ENCODE peak calls at places on chromosomes 1 and 21, in ten cellular contexts. One of them, this sample, is unnamed.

GRCh38 chr1:20168547-20169491 is 17.1 kb upstream of the UBXN10 start:
- DNase-seq in C1 segment of cervical spinal cord: no peak
- DNase-seq in GM03348: no peak
- DNase-seq in ACHN: no peak
- DNase-seq in left ventricle myocardium inferior: no peak
- DNase-seq in NCI-H1092: no peak
- DNase-seq in SHP77: no peak
- DNase-seq in AG20443: no peak
- DNase-seq in memory B cell: no peak
- DNase-seq in activated naive CD4-positive, alpha-beta T cell treated with anti-CD3 and anti-CD28 coated beads, Interleukin-2, amount 10 ng/mL, durations not matched to agents 7 days and 5 days: no peak
- DNase-seq in this sample: no peak

GRCh38 chr1:226751214-226751613 is 12.1 kb upstream of the ITPKB start:
- DNase-seq in C1 segment of cervical spinal cord: no peak
- DNase-seq in GM03348: no peak
- DNase-seq in ACHN: no peak
- DNase-seq in left ventricle myocardium inferior: no peak
- DNase-seq in NCI-H1092: no peak
- DNase-seq in SHP77: no peak
- DNase-seq in AG20443: no peak
- DNase-seq in memory B cell: no peak
- DNase-seq in activated naive CD4-positive, alpha-beta T cell treated with anti-CD3 and anti-CD28 coated beads, Interleukin-2, amount 10 ng/mL, durations not matched to agents 7 days and 5 days: no peak
- DNase-seq in this sample: no peak

GRCh38 chr21:33234618-33235520 is 5.1 kb downstream of the IFNAR2 start:
- DNase-seq in C1 segment of cervical spinal cord: no peak
- DNase-seq in GM03348: no peak
- DNase-seq in ACHN: no peak
- DNase-seq in left ventricle myocardium inferior: no peak
- DNase-seq in NCI-H1092: no peak
- DNase-seq in SHP77: no peak
- DNase-seq in AG20443: no peak
- DNase-seq in memory B cell: no peak
- DNase-seq in activated naive CD4-positive, alpha-beta T cell treated with anti-CD3 and anti-CD28 coated beads, Interleukin-2, amount 10 ng/mL, durations not matched to agents 7 days and 5 days: no peak
- DNase-seq in this sample: no peak

GRCh38 chr1:117753652-117754051 is 147.8 kb downstream of the TENT5C start:
- DNase-seq in C1 segment of cervical spinal cord: no peak
- DNase-seq in GM03348: peak; percentile 58
- DNase-seq in ACHN: no peak
- DNase-seq in left ventricle myocardium inferior: no peak
- DNase-seq in NCI-H1092: no peak
- DNase-seq in SHP77: no peak
- DNase-seq in AG20443: no peak
- DNase-seq in memory B cell: no peak
- DNase-seq in activated naive CD4-positive, alpha-beta T cell treated with anti-CD3 and anti-CD28 coated beads, Interleukin-2, amount 10 ng/mL, durations not matched to agents 7 days and 5 days: no peak
- DNase-seq in this sample: peak; percentile 80

GRCh38 chr1:15350551-15351200 is 59.0 kb upstream of the EFHD2 start:
- DNase-seq in C1 segment of cervical spinal cord: no peak
- DNase-seq in GM03348: no peak
- DNase-seq in ACHN: no peak
- DNase-seq in left ventricle myocardium inferior: no peak
- DNase-seq in NCI-H1092: no peak
- DNase-seq in SHP77: no peak
- DNase-seq in AG20443: no peak
- DNase-seq in memory B cell: no peak
- DNase-seq in activated naive CD4-positive, alpha-beta T cell treated with anti-CD3 and anti-CD28 coated beads, Interleukin-2, amount 10 ng/mL, durations not matched to agents 7 days and 5 days: no peak
- DNase-seq in this sample: no peak

GRCh38 chr1:225602590-225603206 is 50.2 kb downstream of the ENAH start:
- DNase-seq in C1 segment of cervical spinal cord: no peak
- DNase-seq in GM03348: no peak
- DNase-seq in ACHN: no peak
- DNase-seq in left ventricle myocardium inferior: no peak
- DNase-seq in NCI-H1092: no peak
- DNase-seq in SHP77: no peak
- DNase-seq in AG20443: no peak
- DNase-seq in memory B cell: no peak
- DNase-seq in activated naive CD4-positive, alpha-beta T cell treated with anti-CD3 and anti-CD28 coated beads, Interleukin-2, amount 10 ng/mL, durations not matched to agents 7 days and 5 days: no peak
- DNase-seq in this sample: peak; percentile 48

GRCh38 chr1:36207339-36207738 is 16.9 kb upstream of the THRAP3 start:
- DNase-seq in C1 segment of cervical spinal cord: no peak
- DNase-seq in GM03348: peak; percentile 49
- DNase-seq in ACHN: no peak
- DNase-seq in left ventricle myocardium inferior: peak; percentile 49
- DNase-seq in NCI-H1092: peak; percentile 66
- DNase-seq in SHP77: no peak
- DNase-seq in AG20443: peak; percentile 85
- DNase-seq in memory B cell: no peak
- DNase-seq in activated naive CD4-positive, alpha-beta T cell treated with anti-CD3 and anti-CD28 coated beads, Interleukin-2, amount 10 ng/mL, durations not matched to agents 7 days and 5 days: no peak
- DNase-seq in this sample: peak; percentile 87

GRCh38 chr1:243261389-243261788 is 5.5 kb downstream of the SDCCAG8 start:
- DNase-seq in C1 segment of cervical spinal cord: no peak
- DNase-seq in GM03348: peak; percentile 42
- DNase-seq in ACHN: no peak
- DNase-seq in left ventricle myocardium inferior: no peak
- DNase-seq in NCI-H1092: no peak
- DNase-seq in SHP77: no peak
- DNase-seq in AG20443: peak; percentile 20
- DNase-seq in memory B cell: no peak
- DNase-seq in activated naive CD4-positive, alpha-beta T cell treated with anti-CD3 and anti-CD28 coated beads, Interleukin-2, amount 10 ng/mL, durations not matched to agents 7 days and 5 days: no peak
- DNase-seq in this sample: peak; percentile 76

GRCh38 chr1:2231667-2232254 is 3.6 kb downstream of the SKI start:
- DNase-seq in C1 segment of cervical spinal cord: no peak
- DNase-seq in GM03348: peak; percentile 91
- DNase-seq in ACHN: no peak
- DNase-seq in left ventricle myocardium inferior: peak; percentile 82
- DNase-seq in NCI-H1092: no peak
- DNase-seq in SHP77: no peak
- DNase-seq in AG20443: peak; percentile 81
- DNase-seq in memory B cell: no peak
- DNase-seq in activated naive CD4-positive, alpha-beta T cell treated with anti-CD3 and anti-CD28 coated beads, Interleukin-2, amount 10 ng/mL, durations not matched to agents 7 days and 5 days: peak; percentile 92
- DNase-seq in this sample: peak; percentile 91

GRCh38 chr1:15304708-15305326 is 57.8 kb downstream of the FHAD1 start:
- DNase-seq in C1 segment of cervical spinal cord: no peak
- DNase-seq in GM03348: peak; percentile 42
- DNase-seq in ACHN: peak; percentile 33
- DNase-seq in left ventricle myocardium inferior: peak; percentile 51
- DNase-seq in NCI-H1092: peak; percentile 80
- DNase-seq in SHP77: peak; percentile 45
- DNase-seq in AG20443: peak; percentile 44
- DNase-seq in memory B cell: peak; percentile 59
- DNase-seq in activated naive CD4-positive, alpha-beta T cell treated with anti-CD3 and anti-CD28 coated beads, Interleukin-2, amount 10 ng/mL, durations not matched to agents 7 days and 5 days: peak; percentile 78
- DNase-seq in this sample: peak; percentile 67

GRCh38 chr21:27633631-27634030 is 666.7 kb upstream of the ADAMTS5 start:
- DNase-seq in C1 segment of cervical spinal cord: no peak
- DNase-seq in GM03348: no peak
- DNase-seq in ACHN: no peak
- DNase-seq in left ventricle myocardium inferior: no peak
- DNase-seq in NCI-H1092: no peak
- DNase-seq in SHP77: no peak
- DNase-seq in AG20443: no peak
- DNase-seq in memory B cell: no peak
- DNase-seq in activated naive CD4-positive, alpha-beta T cell treated with anti-CD3 and anti-CD28 coated beads, Interleukin-2, amount 10 ng/mL, durations not matched to agents 7 days and 5 days: no peak
- DNase-seq in this sample: no peak

GRCh38 chr1:212045981-212046380 is 10.4 kb downstream of the DTL start:
- DNase-seq in C1 segment of cervical spinal cord: no peak
- DNase-seq in GM03348: peak; percentile 44
- DNase-seq in ACHN: no peak
- DNase-seq in left ventricle myocardium inferior: no peak
- DNase-seq in NCI-H1092: no peak
- DNase-seq in SHP77: no peak
- DNase-seq in AG20443: peak; percentile 51
- DNase-seq in memory B cell: no peak
- DNase-seq in activated naive CD4-positive, alpha-beta T cell treated with anti-CD3 and anti-CD28 coated beads, Interleukin-2, amount 10 ng/mL, durations not matched to agents 7 days and 5 days: no peak
- DNase-seq in this sample: peak; percentile 57

GRCh38 chr1:6859415-6860343 is 74.4 kb downstream of the CAMTA1 start:
- DNase-seq in C1 segment of cervical spinal cord: no peak
- DNase-seq in GM03348: peak; percentile 86
- DNase-seq in ACHN: peak; percentile 84
- DNase-seq in left ventricle myocardium inferior: no peak
- DNase-seq in NCI-H1092: no peak
- DNase-seq in SHP77: peak; percentile 60
- DNase-seq in AG20443: peak; percentile 74
- DNase-seq in memory B cell: no peak
- DNase-seq in activated naive CD4-positive, alpha-beta T cell treated with anti-CD3 and anti-CD28 coated beads, Interleukin-2, amount 10 ng/mL, durations not matched to agents 7 days and 5 days: no peak
- DNase-seq in this sample: peak; percentile 93

GRCh38 chr1:10793129-10793651 is 3.3 kb downstream of the CASZ1 start:
- DNase-seq in C1 segment of cervical spinal cord: no peak
- DNase-seq in GM03348: no peak
- DNase-seq in ACHN: peak; percentile 32
- DNase-seq in left ventricle myocardium inferior: no peak
- DNase-seq in NCI-H1092: no peak
- DNase-seq in SHP77: no peak
- DNase-seq in AG20443: no peak
- DNase-seq in memory B cell: no peak
- DNase-seq in activated naive CD4-positive, alpha-beta T cell treated with anti-CD3 and anti-CD28 coated beads, Interleukin-2, amount 10 ng/mL, durations not matched to agents 7 days and 5 days: no peak
- DNase-seq in this sample: peak; percentile 29

GRCh38 chr1:53587252-53587992 is 128.2 kb downstream of the DMRTB1 start:
- DNase-seq in C1 segment of cervical spinal cord: no peak
- DNase-seq in GM03348: no peak
- DNase-seq in ACHN: no peak
- DNase-seq in left ventricle myocardium inferior: no peak
- DNase-seq in NCI-H1092: no peak
- DNase-seq in SHP77: no peak
- DNase-seq in AG20443: no peak
- DNase-seq in memory B cell: no peak
- DNase-seq in activated naive CD4-positive, alpha-beta T cell treated with anti-CD3 and anti-CD28 coated beads, Interleukin-2, amount 10 ng/mL, durations not matched to agents 7 days and 5 days: no peak
- DNase-seq in this sample: no peak

GRCh38 chr1:174791863-174792262 is 207.9 kb upstream of the CACYBP start:
- DNase-seq in C1 segment of cervical spinal cord: no peak
- DNase-seq in GM03348: no peak
- DNase-seq in ACHN: no peak
- DNase-seq in left ventricle myocardium inferior: no peak
- DNase-seq in NCI-H1092: no peak
- DNase-seq in SHP77: no peak
- DNase-seq in AG20443: no peak
- DNase-seq in memory B cell: no peak
- DNase-seq in activated naive CD4-positive, alpha-beta T cell treated with anti-CD3 and anti-CD28 coated beads, Interleukin-2, amount 10 ng/mL, durations not matched to agents 7 days and 5 days: no peak
- DNase-seq in this sample: no peak

This sample was measured in GM23248.